ENCODE peak calls at places on chromosomes 5 and 9, in seven cellular contexts. G, H, E, W, Y, C and B are unnamed samples.

GRCh38 chr9:21535396-21535795 is 53.3 kb upstream of the IFNE start:
- DNase-seq in W (no peak), Y (no peak), G (no peak), E (no peak), H (no peak), C (no peak), B (no peak)

GRCh38 chr9:114285166-114285867 is 37.6 kb upstream of the ORM1 start:
- DNase-seq in W (no peak), G (peak; percentile 92), E (no peak), C (peak; percentile 43), Y (no peak), H (no peak), B (no peak)

GRCh38 chr5:104951829-104952228 is 1389.2 kb upstream of the NUDT12 start:
- DNase-seq in C (no peak), W (no peak), Y (no peak), H (no peak), E (no peak), G (no peak), B (no peak)

GRCh38 chr9:89564257-89564878 is 40.4 kb upstream of the GADD45G start:
- DNase-seq in Y (no peak), C (no peak), G (peak; percentile 31), H (no peak), E (no peak), W (no peak), B (peak; percentile 35)

GRCh38 chr5:175379867-175380266 is 64.1 kb downstream of the DRD1 start:
- DNase-seq in Y (no peak), G (no peak), C (no peak), W (no peak), E (no peak), H (no peak), B (no peak)

GRCh38 chr9:121887553-121888437 is 205.3 kb downstream of the TTLL11 start:
- DNase-seq in Y (no peak), H (no peak), C (no peak), G (peak; percentile 84), E (no peak), W (no peak), B (no peak)

GRCh38 chr9:123933401-123933800 is 3.5 kb upstream of the DENND1A start:
- DNase-seq in Y (no peak), C (no peak), W (peak; percentile 90), H (no peak), G (peak; percentile 42), E (no peak), B (no peak)

GRCh38 chr5:7876867-7877266 is 7.9 kb downstream of the MTRR start:
- DNase-seq in W (no peak), C (no peak), H (no peak), E (no peak), Y (no peak), G (peak; percentile 65), B (no peak)

GRCh38 chr5:157816682-157817268 is 42.2 kb downstream of the CLINT1 start:
- DNase-seq in Y (no peak), H (no peak), W (no peak), E (no peak), C (no peak), G (peak; percentile 44), B (no peak)

GRCh38 chr9:93326056-93326455 is 125.4 kb upstream of the FAM120A start:
- DNase-seq in H (no peak), C (no peak), Y (no peak), G (no peak), W (no peak), E (no peak), B (no peak)

GRCh38 chr9:90340421-90340820 is 302.2 kb downstream of the DIRAS2 start:
- DNase-seq in G (peak; percentile 85), E (no peak), C (no peak), W (no peak), H (no peak), Y (no peak), B (no peak)

GRCh38 chr5:1777281-1778137 is 22.1 kb downstream of the MRPL36 start:
- DNase-seq in G (no peak), Y (no peak), E (no peak), W (no peak), H (no peak), C (no peak), B (no peak)

GRCh38 chr9:78577507-78577906 is 280.6 kb downstream of the PSAT1 start:
- DNase-seq in E (no peak), C (no peak), H (no peak), W (no peak), Y (no peak), G (no peak), B (no peak)

GRCh38 chr5:172697123-172698121 is 56.4 kb downstream of the NEURL1B start:
- DNase-seq in C (peak; percentile 89), H (peak; percentile 91), W (peak; percentile 80), Y (peak; percentile 93), G (peak; percentile 89), E (peak; percentile 84), B (peak; percentile 50)

GRCh38 chr9:134936021-134936761 is 18.5 kb upstream of the FCN1 start:
- DNase-seq in E (no peak), C (no peak), G (no peak), H (no peak), W (no peak), Y (no peak), B (no peak)

GRCh38 chr5:56251918-56252553 is 18.9 kb upstream of the ANKRD55 start:
- DNase-seq in C (no peak), G (no peak), W (no peak), E (no peak), Y (no peak), H (no peak), B (no peak)

GRCh38 chr9:136007906-136008692 is 46.9 kb upstream of the UBAC1 start:
- DNase-seq in E (no peak), Y (no peak), G (peak; percentile 61), W (peak; percentile 94), C (no peak), H (no peak), B (no peak)

GRCh38 chr5:7539571-7539970 is 143.6 kb downstream of the ADCY2 start:
- DNase-seq in W (no peak), Y (no peak), H (no peak), G (no peak), E (no peak), C (no peak), B (no peak)

GRCh38 chr5:116011046-116011445 is 21.2 kb upstream of the ARL14EPL start:
- DNase-seq in Y (no peak), E (no peak), W (no peak), H (no peak), C (no peak), G (peak; percentile 50), B (no peak)

GRCh38 chr5:135186662-135187522 is 152.9 kb upstream of the PITX1 start:
- DNase-seq in E (no peak), Y (no peak), C (no peak), H (no peak), G (no peak), W (no peak), B (peak; percentile 56)

DNA sequence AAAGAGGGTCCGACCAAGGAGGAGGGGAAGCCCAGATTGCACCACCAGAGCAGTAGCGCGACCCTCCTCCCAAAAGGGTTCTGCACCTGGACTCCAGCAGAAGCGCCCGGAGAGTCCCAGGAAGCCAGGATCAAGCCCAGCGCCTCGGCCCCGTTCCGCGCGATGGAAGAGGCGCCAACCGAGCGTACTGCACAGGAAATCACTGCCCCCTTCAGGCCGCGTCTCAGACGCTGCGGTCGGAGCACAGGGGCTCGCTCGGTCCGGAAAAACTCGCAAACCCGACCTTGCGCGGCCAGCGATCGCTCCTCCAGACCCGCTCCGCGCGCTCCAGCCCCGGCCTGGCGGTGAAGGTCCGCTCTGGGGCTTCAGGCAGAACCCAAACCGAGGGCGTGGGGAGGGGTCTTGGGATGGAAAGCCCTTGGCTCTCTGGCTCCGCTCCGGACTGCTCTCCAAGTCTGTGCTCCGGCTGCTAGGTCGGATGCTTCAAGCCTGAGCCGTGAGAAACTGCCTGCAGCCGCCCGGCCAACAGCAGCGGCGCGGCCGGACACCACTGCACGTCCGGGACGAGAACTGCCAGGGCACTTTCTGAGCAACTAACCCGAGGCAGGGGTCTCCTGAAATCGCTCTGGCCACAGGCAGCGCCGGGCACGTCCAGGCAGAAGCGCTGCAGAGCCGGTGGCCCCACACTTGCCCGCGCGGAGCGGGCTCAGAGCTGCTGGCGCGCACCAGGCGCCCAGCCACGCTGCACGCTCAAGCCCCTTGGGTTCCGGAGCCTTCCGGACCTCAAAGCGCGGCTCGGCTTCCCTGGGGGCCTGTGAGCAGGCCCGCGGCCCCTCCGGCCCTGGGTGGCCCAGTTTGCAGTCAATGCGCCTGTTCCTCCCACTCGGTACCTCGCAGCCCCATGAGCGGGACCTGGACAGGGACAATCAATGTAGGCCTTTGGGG is 1.3 kb downstream of the GABBR2 start:
- DNase-seq in Y (peak; percentile 29), E (peak; percentile 60), C (peak; percentile 33), G (peak; percentile 80), W (peak; percentile 69), H (peak; percentile 43), B (peak; percentile 31)
- H3K4me3 ChIP-seq in Y (peak overlapping the region; percentile 5), E (peak overlapping the region; percentile 58), C (no peak overlapping the region), G (peak overlapping the region; percentile 17), W (peak overlapping the region; percentile 52), H (peak overlapping the region; percentile 17), B (no peak overlapping the region)

GRCh38 chr5:63125862-63126261 is 547.2 kb downstream of the LRRC70 start:
- DNase-seq in W (peak; percentile 28), E (peak; percentile 4), G (peak; percentile 69), C (no peak), Y (no peak), H (no peak), B (peak; percentile 18)
- TF ChIP-seq CTCF in W (peak; percentile 33), E (peak; percentile 48), G (peak; percentile 71), C (no peak), Y (peak; percentile 19), H (no peak), B (peak; percentile 68)

DNA sequence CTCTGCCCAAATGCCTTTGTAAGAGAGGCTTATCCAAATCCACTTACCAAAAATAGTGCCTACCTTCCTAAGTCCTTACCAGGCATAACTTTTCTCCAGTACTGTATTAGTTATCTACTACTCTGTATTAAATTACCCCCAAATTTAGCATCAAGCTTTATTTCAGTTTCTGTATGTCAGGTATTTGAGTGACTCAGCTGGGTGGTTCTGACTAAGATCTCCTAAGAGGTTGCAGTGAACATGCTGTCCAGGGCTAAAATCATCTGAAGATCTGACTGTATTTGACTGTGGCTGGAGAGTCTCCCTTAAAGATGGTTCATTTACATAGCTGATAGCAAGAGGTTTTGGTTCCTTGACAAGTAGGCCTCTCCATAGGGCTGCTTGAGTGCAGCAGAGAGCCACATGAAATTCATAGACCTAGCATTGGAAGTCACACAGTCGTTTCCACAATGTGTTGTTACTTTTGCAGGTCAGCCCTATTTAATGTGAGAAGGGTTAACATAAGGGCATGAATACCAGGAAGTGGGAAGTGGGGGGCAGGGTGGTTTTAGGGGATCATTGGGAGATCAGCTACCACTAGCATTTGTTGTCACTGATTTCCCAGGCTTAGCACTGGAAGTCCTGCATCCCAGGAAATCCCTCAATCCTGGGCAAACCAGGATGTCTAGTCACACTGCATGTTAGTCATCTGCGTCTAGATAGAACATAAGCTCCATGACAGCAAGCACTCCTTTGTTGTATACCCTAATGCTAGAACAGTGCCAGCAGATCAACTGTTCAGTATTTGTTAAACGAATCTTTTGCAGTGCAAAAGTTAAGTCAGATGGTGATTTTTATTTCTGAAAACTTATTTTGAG is 2.0 kb upstream of the ZNF622 start:
- DNase-seq in H (no peak), E (no peak), G (peak; percentile 80), W (no peak), C (no peak), Y (no peak), B (no peak)
- H3K4me3 ChIP-seq in H (no peak overlapping the region), E (peak overlapping the region; percentile 78), G (no peak overlapping the region), W (no peak overlapping the region), C (no peak overlapping the region), Y (no peak overlapping the region), B (no peak overlapping the region)

DNA sequence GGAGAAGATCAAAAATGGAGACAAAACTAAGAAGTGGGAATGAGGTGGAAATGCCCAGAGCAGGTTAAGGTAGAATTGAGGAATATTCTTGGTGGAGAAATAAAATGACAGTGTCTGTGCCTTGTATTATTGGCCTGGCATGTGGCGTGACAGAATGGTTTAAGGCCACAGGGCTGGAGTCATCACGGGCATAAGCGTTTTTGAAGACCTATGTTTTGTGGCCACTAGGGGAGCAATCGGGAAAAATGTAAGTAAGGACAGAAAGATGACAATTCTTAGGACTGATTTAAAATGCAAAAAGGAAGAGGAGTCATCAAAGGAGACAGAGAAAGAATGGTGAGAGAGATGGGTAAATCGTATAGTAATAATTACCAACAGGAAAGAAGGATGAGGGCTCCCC is 72.2 kb upstream of the EPB41L4A start:
- DNase-seq in Y (no peak), W (peak; percentile 19), E (no peak), C (no peak), H (no peak), G (peak; percentile 3), B (no peak)
- TF ChIP-seq CTCF in Y (no peak), W (peak; percentile 19), E (no peak), C (no peak), H (no peak), G (peak; percentile 42), B (peak; percentile 49)